ENCODE peak calls at places on chromosome 19, in seven cellular contexts. T is adrenal gland, G is iPS-NIHi11, V is anterior cingulate cortex, D is RPMI7951, C is WERI-Rb-1, P is H9. H is an unnamed sample.

GRCh38 chr19:33291623-33292534 is 10.5 kb downstream of the CEBPA start:
- DNase-seq in T (no peak), G (no peak), V (no peak), D (no peak), C (no peak), P (no peak), H (no peak)

GRCh38 chr19:54137913-54138776 is 583 bp downstream of the CNOT3 start:
- DNase-seq in T (no peak), G (peak; percentile 78), V (no peak), D (no peak), C (no peak), P (no peak), H (no peak)

GRCh38 chr19:29841559-29842367 is 30.0 kb downstream of the CCNE1 start:
- DNase-seq in T (peak; percentile 85), G (peak; percentile 67), V (no peak), D (peak; percentile 65), C (peak; percentile 53), P (peak; percentile 78), H (no peak)

GRCh38 chr19:38515906-38516305 is 82.4 kb downstream of the RYR1 start:
- DNase-seq in T (no peak), G (no peak), V (peak; percentile 13), D (no peak), C (no peak), P (no peak), H (no peak)

GRCh38 chr19:18385675-18386542 is at the start of gene GDF15:
- DNase-seq in T (peak; percentile 65), G (peak; percentile 90), V (no peak), D (peak; percentile 44), C (peak; percentile 80), P (peak; percentile 94), H (peak; percentile 96)

GRCh38 chr19:40610396-40611064 is 9.4 kb downstream of the LTBP4 start:
- DNase-seq in T (peak; percentile 88), G (no peak), V (peak; percentile 73), D (peak; percentile 64), C (no peak), P (peak; percentile 35), H (peak; percentile 77)

GRCh38 chr19:30608471-30608870 is 236.3 kb downstream of the ZNF536 start:
- DNase-seq in T (no peak), G (no peak), V (no peak), D (no peak), C (no peak), P (no peak), H (no peak)

GRCh38 chr19:56983148-56983547 is 136.6 kb upstream of the USP29 start:
- DNase-seq in T (no peak), G (no peak), V (no peak), D (no peak), C (no peak), P (no peak), H (no peak)

GRCh38 chr19:55647732-55648656 is at the start of gene CCDC106:
- DNase-seq in T (peak; percentile 81), G (peak; percentile 69), V (peak; percentile 69), D (peak; percentile 73), C (peak; percentile 83), P (peak; percentile 86), H (peak; percentile 64)

GRCh38 chr19:46755077-46755852 is 9.0 kb upstream of the STRN4 start:
- DNase-seq in T (no peak), G (peak; percentile 5), V (no peak), D (no peak), C (no peak), P (no peak), H (no peak)

GRCh38 chr19:45114116-45114515 is 21.1 kb downstream of the PPP1R37 start:
- DNase-seq in T (no peak), G (no peak), V (no peak), D (no peak), C (no peak), P (no peak), H (no peak)

GRCh38 chr19:45099465-45100201 is 6.7 kb downstream of the PPP1R37 start:
- DNase-seq in T (peak; percentile 84), G (no peak), V (no peak), D (no peak), C (peak; percentile 56), P (no peak), H (peak; percentile 63)

GRCh38 chr19:28532765-28533341 is 680.1 kb downstream of the UQCRFS1 start:
- DNase-seq in T (no peak), G (no peak), V (no peak), D (no peak), C (no peak), P (no peak), H (no peak)

GRCh38 chr19:56110515-56111448 is 10.3 kb downstream of the ZNF787 start:
- DNase-seq in T (peak; percentile 81), G (no peak), V (no peak), D (no peak), C (peak; percentile 39), P (no peak), H (peak; percentile 73)

GRCh38 chr19:7970716-7971448 is 27.4 kb upstream of the TIMM44 start:
- DNase-seq in T (peak; percentile 52), G (peak; percentile 84), V (no peak), D (peak; percentile 25), C (peak; percentile 60), P (peak; percentile 84), H (peak; percentile 30)

GRCh38 chr19:55376381-55376933 is at the start of gene TMEM190:
- DNase-seq in T (no peak), G (no peak), V (no peak), D (no peak), C (no peak), P (peak; percentile 71), H (no peak)

GRCh38 chr19:16581971-16582343 is 9.7 kb upstream of the SLC35E1 start:
- DNase-seq in T (peak; percentile 87), G (no peak), V (no peak), D (no peak), C (no peak), P (no peak), H (no peak)

GRCh38 chr19:49133621-49134454 is 14.5 kb downstream of the PPFIA3 start:
- DNase-seq in T (peak; percentile 86), G (peak; percentile 78), V (no peak), D (no peak), C (no peak), P (peak; percentile 90), H (peak; percentile 90)

GRCh38 chr19:8569066-8569761 is 8.0 kb downstream of the MYO1F start:
- DNase-seq in T (no peak), G (peak; percentile 4), V (no peak), D (peak; percentile 91), C (no peak), P (no peak), H (peak; percentile 44)

GRCh38 chr19:4594199-4594598 is 34.7 kb upstream of the SEMA6B start:
- DNase-seq in T (no peak), G (no peak), V (no peak), D (no peak), C (no peak), P (no peak), H (no peak)

GRCh38 chr19:19319725-19320361 is 466 bp downstream of the SUGP1 start:
- DNase-seq in T (no peak), G (no peak), V (no peak), D (no peak), C (no peak), P (no peak), H (no peak)

GRCh38 chr19:32890841-32891240 is 21.3 kb upstream of the SLC7A9 start:
- DNase-seq in T (no peak), G (no peak), V (no peak), D (no peak), C (no peak), P (no peak), H (no peak)

GRCh38 chr19:8631425-8631819 is 989 bp downstream of the NFILZ start:
- DNase-seq in T (no peak), G (peak; percentile 53), V (no peak), D (no peak), C (no peak), P (no peak), H (no peak)

GRCh38 chr19:29404951-29405727 is 120.7 kb upstream of the VSTM2B start:
- DNase-seq in T (no peak), G (peak; percentile 79), V (peak; percentile 11), D (peak; percentile 4), C (no peak), P (peak; percentile 58), H (no peak)

GRCh38 chr19:17775245-17775927 is 19.6 kb upstream of the B3GNT3 start:
- DNase-seq in T (peak; percentile 56), G (peak; percentile 54), V (peak; percentile 15), D (peak; percentile 57), C (peak; percentile 37), P (peak; percentile 78), H (peak; percentile 42)

GRCh38 chr19:47619763-47620162 is 10.8 kb downstream of the BICRA start:
- DNase-seq in T (no peak), G (peak; percentile 55), V (no peak), D (no peak), C (no peak), P (peak; percentile 86), H (no peak)

GRCh38 chr19:22257916-22258315 is 28.3 kb upstream of the ZNF729 start:
- DNase-seq in T (no peak), G (no peak), V (no peak), D (no peak), C (no peak), P (no peak), H (no peak)

GRCh38 chr19:45847661-45848060 is 15.3 kb downstream of the SYMPK start:
- DNase-seq in T (no peak), G (no peak), V (no peak), D (no peak), C (no peak), P (no peak), H (no peak)

GRCh38 chr19:48551437-48552302 is at the start of gene SULT2B1:
- DNase-seq in T (no peak), G (peak; percentile 52), V (no peak), D (no peak), C (no peak), P (no peak), H (peak; percentile 85)

GRCh38 chr19:55687281-55688172 is 12.5 kb downstream of the EPN1 start:
- DNase-seq in T (no peak), G (no peak), V (no peak), D (no peak), C (no peak), P (no peak), H (no peak)

GRCh38 chr19:18612051-18612771 is 459 bp upstream of the TMEM59L start:
- DNase-seq in T (no peak), G (no peak), V (no peak), D (no peak), C (no peak), P (no peak), H (no peak)

GRCh38 chr19:384801-385169 is 24.2 kb downstream of the C2CD4C start:
- DNase-seq in T (no peak), G (no peak), V (no peak), D (no peak), C (peak; percentile 86), P (no peak), H (no peak)

GRCh38 chr19:16066611-16067104 is 9.6 kb upstream of the TPM4 start:
- DNase-seq in T (peak; percentile 48), G (no peak), V (no peak), D (peak; percentile 54), C (peak; percentile 64), P (peak; percentile 56), H (peak; percentile 49)

GRCh38 chr19:43634877-43635560 is 4.6 kb downstream of the CADM4 start:
- DNase-seq in T (no peak), G (no peak), V (peak; percentile 71), D (no peak), C (no peak), P (peak; percentile 64), H (no peak)

GRCh38 chr19:33255781-33256180 is 30.1 kb upstream of the SLC7A10 start:
- DNase-seq in T (no peak), G (no peak), V (no peak), D (no peak), C (no peak), P (no peak), H (no peak)